ENCODE peak calls at places on chromosomes 13 and 19, in nine cellular contexts. P is AG08396; F is T-helper 1 cell; U is caudate nucleus; B is stimulated activated CD4-positive, alpha-beta T cell treated with anti-CD3 and anti-CD28 coated beads, Interleukin-2, amount 100 ng/mL, for 48 hours; Q is activated CD8-positive, alpha-beta memory T cell treated with anti-CD3 and anti-CD28 coated beads, Interleukin-2, amount 50 U/mL, for 48 hours; O is fibroblast of lung; Z is substantia nigra; C is stimulated activated effector memory CD8-positive, alpha-beta T cell treated with anti-CD3 and anti-CD28 coated beads, Interleukin-12 subunit alpha, Interleukin-12 subunit beta, amount 100 ng/mL, for 72 hours. T is an unnamed sample.

GRCh38 chr19:35710784-35711723 is 6.7 kb downstream of the ZBTB32 start:
- DNase-seq in P (no peak), F (peak), U (no peak), B (peak), Q (peak), O (no peak), Z (no peak), C (peak), T (peak)

GRCh38 chr13:42328672-42329071 is 56.7 kb downstream of the AKAP11 start:
- DNase-seq in P (no peak), F (peak), U (no peak), B (no peak), Q (no peak), O (no peak), Z (no peak), C (no peak), T (no peak)

GRCh38 chr19:35040826-35041547 is 534 bp upstream of the HPN start:
- DNase-seq in P (peak), F (no peak), U (peak), B (peak), Q (no peak), O (no peak), Z (peak), C (no peak), T (no peak)

GRCh38 chr19:41276231-41276630 is 12.1 kb downstream of the HNRNPUL1 start:
- DNase-seq in P (no peak), F (no peak), U (no peak), B (no peak), Q (no peak), O (no peak), Z (no peak), C (no peak), T (no peak)

GRCh38 chr13:30818323-30818960 is 83.1 kb downstream of the ALOX5AP start:
- DNase-seq in P (peak), F (no peak), U (no peak), B (no peak), Q (no peak), O (peak), Z (no peak), C (no peak), T (no peak)

GRCh38 chr13:28805193-28805819 is 14.8 kb upstream of the MTUS2 start:
- DNase-seq in P (no peak), F (peak), U (no peak), B (peak), Q (peak), O (no peak), Z (no peak), C (peak), T (peak)

GRCh38 chr13:52195052-52195837 is 35.8 kb upstream of the NEK3 start:
- DNase-seq in P (peak), F (peak), U (peak), B (peak), Q (peak), O (peak), Z (peak), C (peak), T (peak)

GRCh38 chr19:18795540-18795939 is 4.4 kb upstream of the COMP start:
- DNase-seq in P (peak), F (no peak), U (no peak), B (no peak), Q (no peak), O (peak), Z (no peak), C (no peak), T (no peak)

GRCh38 chr13:111051041-111051440 is 64.1 kb upstream of the ARHGEF7 start:
- DNase-seq in P (no peak), F (no peak), U (no peak), B (no peak), Q (no peak), O (no peak), Z (no peak), C (peak), T (no peak)

GRCh38 chr13:51760592-51760991 is 43.4 kb downstream of the DHRS12 start:
- DNase-seq in P (no peak), F (no peak), U (peak), B (no peak), Q (no peak), O (peak), Z (no peak), C (no peak), T (no peak)

GRCh38 chr19:2774953-2775555 is 8.0 kb downstream of the SGTA start:
- DNase-seq in P (no peak), F (no peak), U (no peak), B (no peak), Q (no peak), O (no peak), Z (no peak), C (no peak), T (no peak)

GRCh38 chr19:54165222-54165621 is 5.7 kb upstream of the LENG1 start:
- DNase-seq in P (no peak), F (no peak), U (no peak), B (no peak), Q (no peak), O (no peak), Z (no peak), C (no peak), T (no peak)

GRCh38 chr13:91123456-91124127 is 223.9 kb upstream of the MIR17HG start:
- DNase-seq in P (no peak), F (no peak), U (no peak), B (no peak), Q (no peak), O (no peak), Z (no peak), C (no peak), T (no peak)

GRCh38 chr13:98584668-98585397 is 7.9 kb upstream of the STK24 start:
- DNase-seq in P (no peak), F (no peak), U (no peak), B (no peak), Q (peak), O (no peak), Z (no peak), C (no peak), T (no peak)

GRCh38 chr13:44812818-44813217 is 176.5 kb downstream of the NUFIP1 start:
- DNase-seq in P (no peak), F (no peak), U (no peak), B (no peak), Q (no peak), O (peak), Z (no peak), C (no peak), T (no peak)

GRCh38 chr19:36524617-36525016 is 3.5 kb downstream of the ZNF260 start:
- DNase-seq in P (no peak), F (no peak), U (no peak), B (no peak), Q (no peak), O (no peak), Z (no peak), C (no peak), T (no peak)

GRCh38 chr13:38686635-38687245 is at the start of gene FREM2:
- DNase-seq in P (no peak), F (no peak), U (peak), B (no peak), Q (no peak), O (peak), Z (no peak), C (no peak), T (no peak)

GRCh38 chr13:113989585-113990300 is 15.9 kb upstream of the C13orf46 start:
- DNase-seq in P (no peak), F (no peak), U (no peak), B (no peak), Q (no peak), O (no peak), Z (no peak), C (no peak), T (no peak)

GRCh38 chr19:45437328-45437727 is 13.6 kb upstream of the ERCC1 start:
- DNase-seq in P (no peak), F (no peak), U (no peak), B (no peak), Q (no peak), O (no peak), Z (no peak), C (no peak), T (no peak)

GRCh38 chr13:111058796-111059506 is 56.2 kb upstream of the ARHGEF7 start:
- DNase-seq in P (no peak), F (no peak), U (no peak), B (no peak), Q (no peak), O (no peak), Z (no peak), C (no peak), T (no peak)

GRCh38 chr13:46666727-46667456 is 113.9 kb downstream of the LRCH1 start:
- DNase-seq in P (no peak), F (no peak), U (no peak), B (no peak), Q (no peak), O (no peak), Z (no peak), C (no peak), T (no peak)

GRCh38 chr13:111210945-111211469 is 95.9 kb downstream of the ARHGEF7 start:
- DNase-seq in P (no peak), F (no peak), U (no peak), B (no peak), Q (no peak), O (no peak), Z (no peak), C (no peak), T (no peak)

GRCh38 chr13:25689539-25689938 is 317.8 kb downstream of the ATP8A2 start:
- DNase-seq in P (no peak), F (no peak), U (no peak), B (no peak), Q (no peak), O (no peak), Z (no peak), C (no peak), T (no peak)

GRCh38 chr19:56491399-56491798 is 14.3 kb upstream of the ZNF667 start:
- DNase-seq in P (no peak), F (no peak), U (no peak), B (no peak), Q (no peak), O (peak), Z (no peak), C (no peak), T (no peak)

GRCh38 chr13:99392806-99393135 is 85.6 kb upstream of the GPR183 start:
- DNase-seq in P (no peak), F (no peak), U (no peak), B (no peak), Q (peak), O (no peak), Z (no peak), C (no peak), T (no peak)

GRCh38 chr19:38290631-38291147 is 13.4 kb upstream of the C19orf33 start:
- DNase-seq in P (peak), F (no peak), U (no peak), B (no peak), Q (no peak), O (peak), Z (no peak), C (no peak), T (no peak)

GRCh38 chr19:6519289-6519688 is 11.5 kb upstream of the TNFSF9 start:
- DNase-seq in P (peak), F (no peak), U (no peak), B (no peak), Q (no peak), O (peak), Z (no peak), C (no peak), T (no peak)

GRCh38 chr13:80340643-80341097 is 256 bp downstream of the SPRY2 start:
- DNase-seq in P (no peak), F (no peak), U (peak), B (no peak), Q (no peak), O (peak), Z (no peak), C (peak), T (no peak)

T was measured in activated T-helper 2 cell treated with anti-CD3 and anti-CD28 coated beads, Interferon-gamma antibody, Interleukin-2, Interleukin-4, amounts not matched to agents 10 μg/mL and 5 μg/mL and 100 μg/mL, durations not matched to agents 14 hours and 24 hours and 36 hours.